ENCODE peak calls at places on chromosomes 13 and 19, in seven cellular contexts. N, D, X, O, B, H and T are unnamed samples.

GRCh38 chr13:23161176-23161825 is 19.5 kb upstream of the SGCG start:
- DNase-seq in N (no peak), D (no peak), X (no peak), O (no peak), B (no peak), H (no peak), T (no peak)

GRCh38 chr19:39430675-39431593 is 4.8 kb downstream of the RPS16 start:
- DNase-seq in N (no peak), D (peak; percentile 97), X (no peak), O (no peak), B (peak; percentile 100), H (no peak), T (no peak)

GRCh38 chr13:99813346-99814095 is 158.0 kb downstream of the ZIC5 start:
- DNase-seq in N (no peak), D (no peak), X (no peak), O (no peak), B (no peak), H (no peak), T (no peak)

GRCh38 chr19:16376649-16377048 is 52.0 kb downstream of the KLF2 start:
- DNase-seq in N (peak; percentile 82), D (no peak), X (no peak), O (no peak), B (no peak), H (no peak), T (no peak)

GRCh38 chr19:17471410-17472125 is 1.2 kb downstream of the SLC27A1 start:
- DNase-seq in N (peak; percentile 62), D (no peak), X (no peak), O (no peak), B (no peak), H (no peak), T (no peak)

GRCh38 chr19:47433121-47433520 is 13.8 kb upstream of the MEIS3 start:
- DNase-seq in N (no peak), D (no peak), X (no peak), O (no peak), B (no peak), H (no peak), T (no peak)

GRCh38 chr19:48568345-48568886 is 16.4 kb downstream of the SULT2B1 start:
- DNase-seq in N (peak; percentile 85), D (peak; percentile 83), X (peak; percentile 95), O (no peak), B (peak; percentile 88), H (peak; percentile 87), T (peak; percentile 91)

GRCh38 chr13:24106429-24106828 is 54.1 kb upstream of the SPATA13 start:
- DNase-seq in N (no peak), D (no peak), X (no peak), O (no peak), B (no peak), H (no peak), T (no peak)

GRCh38 chr19:49894011-49894664 is 2.5 kb downstream of the IL4I1 start:
- DNase-seq in N (no peak), D (no peak), X (no peak), O (no peak), B (no peak), H (no peak), T (no peak)

GRCh38 chr19:55436847-55437246 is 6.3 kb downstream of the SHISA7 start:
- DNase-seq in N (no peak), D (no peak), X (no peak), O (no peak), B (no peak), H (no peak), T (no peak)

GRCh38 chr19:55433292-55433691 is 9.8 kb downstream of the SHISA7 start:
- DNase-seq in N (peak; percentile 75), D (no peak), X (no peak), O (no peak), B (no peak), H (no peak), T (no peak)

GRCh38 chr19:55432355-55432959 is 10.6 kb downstream of the SHISA7 start:
- DNase-seq in N (no peak), D (no peak), X (no peak), O (no peak), B (no peak), H (no peak), T (no peak)

GRCh38 chr19:55435020-55435419 is 8.1 kb downstream of the SHISA7 start:
- DNase-seq in N (no peak), D (no peak), X (no peak), O (no peak), B (no peak), H (no peak), T (no peak)

DNA sequence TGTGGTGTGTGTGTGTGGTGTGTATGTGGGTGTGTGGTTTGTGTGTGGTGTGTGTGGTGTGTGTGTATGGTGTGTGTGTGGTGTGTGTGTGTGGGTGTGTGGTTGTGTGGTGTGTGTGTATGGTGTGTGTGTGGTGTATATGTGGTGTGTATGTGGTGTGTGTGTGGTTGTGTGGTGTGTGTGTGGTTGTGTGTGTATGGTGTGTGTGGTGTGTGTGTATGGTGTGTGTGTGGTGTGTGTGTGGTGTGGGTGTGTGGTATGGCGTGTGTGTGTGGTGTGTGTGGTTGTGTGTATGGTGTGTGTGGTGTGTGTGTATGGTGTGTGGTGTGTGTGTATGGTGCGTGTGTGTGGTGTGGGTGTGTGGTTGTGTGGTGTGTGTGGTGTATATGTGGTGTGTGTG is 8.7 kb downstream of the SHISA7 start:
- DNase-seq in N (no peak), D (no peak), X (no peak), O (no peak), B (no peak), H (no peak), T (no peak)
- H3K27me3 ChIP-seq in N (peaks cover 40% of the 10 kb centered on the region), D (no peaks in the 10 kb centered on the region), X (peaks cover 89% of the 10 kb centered on the region), O (no peaks in the 10 kb centered on the region), B (peaks cover 22% of the 10 kb centered on the region), H (peaks cover 21% of the 10 kb centered on the region), T (peaks cover 79% of the 10 kb centered on the region)

GRCh38 chr19:11383706-11384048 is 437 bp downstream of the EPOR start:
- DNase-seq in N (no peak), D (no peak), X (no peak), O (no peak), B (no peak), H (no peak), T (no peak)
- H3K4me3 ChIP-seq in N (peak overlapping the region; percentile 1), D (peak overlapping the region; percentile 69), X (no peak overlapping the region), O (no peak overlapping the region), B (peak overlapping the region; percentile 39), H (peak overlapping the region; percentile 44), T (peak overlapping the region; percentile 46)

GRCh38 chr19:40776966-40777794 is 867 bp upstream of the RAB4B start:
- DNase-seq in N (no peak), D (peak; percentile 85), X (peak; percentile 95), O (peak; percentile 78), B (peak; percentile 91), H (peak; percentile 94), T (peak; percentile 96)
- TF ChIP-seq POLR2A in N (no peak), D (no peak), X (peak; percentile 6), O (no peak), B (no peak), H (no peak), T (no peak)

GRCh38 chr13:38415233-38415632 is 65.6 kb downstream of the UFM1 start:
- DNase-seq in N (no peak), D (no peak), X (no peak), O (no peak), B (no peak), H (no peak), T (no peak)

GRCh38 chr13:38419312-38419873 is 69.7 kb downstream of the UFM1 start:
- DNase-seq in N (no peak), D (no peak), X (no peak), O (no peak), B (no peak), H (no peak), T (no peak)

GRCh38 chr13:38417727-38418126 is 68.1 kb downstream of the UFM1 start:
- DNase-seq in N (no peak), D (no peak), X (no peak), O (no peak), B (peak; percentile 1), H (no peak), T (no peak)

GRCh38 chr13:38417241-38417640 is 67.6 kb downstream of the UFM1 start:
- DNase-seq in N (no peak), D (no peak), X (no peak), O (no peak), B (no peak), H (no peak), T (no peak)

GRCh38 chr13:38418286-38418685 is 68.6 kb downstream of the UFM1 start:
- DNase-seq in N (no peak), D (no peak), X (no peak), O (no peak), B (no peak), H (no peak), T (no peak)
- H3K27me3 ChIP-seq in N (no peaks in the 10 kb centered on the region), D (no peaks in the 10 kb centered on the region), X (no peaks in the 10 kb centered on the region), O (no peaks in the 10 kb centered on the region), B (no peaks in the 10 kb centered on the region), H (no peaks in the 10 kb centered on the region), T (no peaks in the 10 kb centered on the region)

DNA sequence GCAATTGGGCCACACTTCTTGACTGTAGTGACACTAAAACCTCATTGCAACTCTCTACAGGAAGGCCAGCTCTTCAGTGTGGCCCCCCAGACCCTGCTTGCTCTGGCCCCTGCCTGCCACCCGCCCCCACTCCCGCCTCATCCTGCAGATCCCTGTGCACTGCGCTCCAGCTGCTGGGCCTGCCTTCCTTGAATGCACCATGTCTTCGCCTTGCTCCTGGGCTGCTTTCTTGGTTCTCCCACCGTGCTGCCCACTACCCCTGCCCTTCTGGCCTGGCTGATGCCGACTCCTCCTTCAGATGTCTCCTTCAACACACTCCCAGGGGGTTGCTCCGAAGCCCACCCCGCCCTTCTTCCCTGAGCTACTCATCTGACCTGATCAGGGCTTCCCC is 98.2 kb downstream of the SIPA1L3 start:
- DNase-seq in N (no peak), D (no peak), X (peak; percentile 67), O (no peak), B (no peak), H (no peak), T (no peak)
- H3K4me3 ChIP-seq in N (no peak overlapping the region), D (no peak overlapping the region), X (no peak overlapping the region), O (no peak overlapping the region), B (no peak overlapping the region), H (no peak overlapping the region), T (peak overlapping the region; percentile 45)